ENCODE peak calls at places on chromosomes 12 and 14, in four cellular contexts. One of them, this sample, is unnamed.

GRCh38 chr12:95608252-95609033 is 57.2 kb upstream of the USP44 start:
- DNase-seq in hepatocyte: peak; percentile 45
- DNase-seq in WTC11: peak; percentile 38
- DNase-seq in fibroblast of pulmonary artery: peak; percentile 54
- DNase-seq in this sample: no peak

GRCh38 chr14:32354716-32355115 is 25.6 kb downstream of the AKAP6 start:
- DNase-seq in hepatocyte: no peak
- DNase-seq in WTC11: no peak
- DNase-seq in fibroblast of pulmonary artery: no peak
- DNase-seq in this sample: no peak

GRCh38 chr14:21185506-21185905 is 29.6 kb upstream of the OR5AU1 start:
- DNase-seq in hepatocyte: no peak
- DNase-seq in WTC11: no peak
- DNase-seq in fibroblast of pulmonary artery: peak; percentile 77
- DNase-seq in this sample: no peak

GRCh38 chr14:103522649-103523582 is at the start of gene CKB:
- DNase-seq in hepatocyte: peak; percentile 91
- DNase-seq in WTC11: peak; percentile 78
- DNase-seq in fibroblast of pulmonary artery: peak; percentile 50
- DNase-seq in this sample: no peak

GRCh38 chr14:91078095-91078737 is 17.8 kb upstream of the RPS6KA5 start:
- DNase-seq in hepatocyte: no peak
- DNase-seq in WTC11: no peak
- DNase-seq in fibroblast of pulmonary artery: no peak
- DNase-seq in this sample: no peak

GRCh38 chr14:83257466-83258439 is 1724.1 kb upstream of the SEL1L start:
- DNase-seq in hepatocyte: no peak
- DNase-seq in WTC11: no peak
- DNase-seq in fibroblast of pulmonary artery: no peak
- DNase-seq in this sample: no peak

GRCh38 chr12:96136720-96137378 is 57.3 kb upstream of the ELK3 start:
- DNase-seq in hepatocyte: no peak
- DNase-seq in WTC11: no peak
- DNase-seq in fibroblast of pulmonary artery: no peak
- DNase-seq in this sample: no peak

GRCh38 chr12:130929363-130929762 is 24.3 kb upstream of the ADGRD1 start:
- DNase-seq in hepatocyte: no peak
- DNase-seq in WTC11: no peak
- DNase-seq in fibroblast of pulmonary artery: no peak
- DNase-seq in this sample: no peak

GRCh38 chr14:70033561-70033960 is 154.3 kb downstream of the SMOC1 start:
- DNase-seq in hepatocyte: no peak
- DNase-seq in WTC11: no peak
- DNase-seq in fibroblast of pulmonary artery: no peak
- DNase-seq in this sample: no peak

GRCh38 chr12:26953447-26953846 is 15.2 kb downstream of the FGFR1OP2 start:
- DNase-seq in hepatocyte: peak; percentile 8
- DNase-seq in WTC11: no peak
- DNase-seq in fibroblast of pulmonary artery: no peak
- DNase-seq in this sample: no peak

GRCh38 chr12:128091931-128092330 is 175.0 kb upstream of the TMEM132C start:
- DNase-seq in hepatocyte: no peak
- DNase-seq in WTC11: no peak
- DNase-seq in fibroblast of pulmonary artery: no peak
- DNase-seq in this sample: no peak

GRCh38 chr14:85401396-85401795 is 128.5 kb upstream of the FLRT2 start:
- DNase-seq in hepatocyte: no peak
- DNase-seq in WTC11: no peak
- DNase-seq in fibroblast of pulmonary artery: no peak
- DNase-seq in this sample: peak; percentile 36

GRCh38 chr12:79055926-79056674 is 191.5 kb downstream of the SYT1 start:
- DNase-seq in hepatocyte: no peak
- DNase-seq in WTC11: no peak
- DNase-seq in fibroblast of pulmonary artery: peak; percentile 84
- DNase-seq in this sample: no peak

GRCh38 chr12:124344526-124344925 is 49.6 kb downstream of the RFLNA start:
- DNase-seq in hepatocyte: no peak
- DNase-seq in WTC11: no peak
- DNase-seq in fibroblast of pulmonary artery: no peak
- DNase-seq in this sample: no peak

GRCh38 chr12:130316269-130316668 is 21.4 kb upstream of the PIWIL1 start:
- DNase-seq in hepatocyte: no peak
- DNase-seq in WTC11: no peak
- DNase-seq in fibroblast of pulmonary artery: no peak
- DNase-seq in this sample: no peak

GRCh38 chr12:117100251-117100650 is 1.0 kb upstream of the TESC start:
- DNase-seq in hepatocyte: peak; percentile 24
- DNase-seq in WTC11: peak; percentile 42
- DNase-seq in fibroblast of pulmonary artery: peak; percentile 25
- DNase-seq in this sample: no peak

GRCh38 chr14:98826618-98827017 is 445.4 kb downstream of the BCL11B start:
- DNase-seq in hepatocyte: no peak
- DNase-seq in WTC11: no peak
- DNase-seq in fibroblast of pulmonary artery: no peak
- DNase-seq in this sample: no peak

GRCh38 chr14:80726211-80726610 is 215.3 kb downstream of the CEP128 start:
- DNase-seq in hepatocyte: no peak
- DNase-seq in WTC11: no peak
- DNase-seq in fibroblast of pulmonary artery: no peak
- DNase-seq in this sample: no peak

GRCh38 chr12:68358532-68359485 is 26.6 kb upstream of the MDM1 start:
- DNase-seq in hepatocyte: peak; percentile 79
- DNase-seq in WTC11: peak; percentile 43
- DNase-seq in fibroblast of pulmonary artery: peak; percentile 90
- DNase-seq in this sample: peak; percentile 54

GRCh38 chr14:74763803-74764531 is 851 bp downstream of the YLPM1 start:
- DNase-seq in hepatocyte: peak; percentile 28
- DNase-seq in WTC11: no peak
- DNase-seq in fibroblast of pulmonary artery: no peak
- DNase-seq in this sample: no peak

GRCh38 chr12:93149228-93149627 is 220.1 kb upstream of the EEA1 start:
- DNase-seq in hepatocyte: peak; percentile 62
- DNase-seq in WTC11: no peak
- DNase-seq in fibroblast of pulmonary artery: no peak
- DNase-seq in this sample: no peak

GRCh38 chr12:12885060-12885792 is 6.1 kb upstream of the GPRC5A start:
- DNase-seq in hepatocyte: peak; percentile 64
- DNase-seq in WTC11: peak; percentile 41
- DNase-seq in fibroblast of pulmonary artery: no peak
- DNase-seq in this sample: no peak

GRCh38 chr12:104507672-104508071 is 50.9 kb downstream of the CHST11 start:
- DNase-seq in hepatocyte: no peak
- DNase-seq in WTC11: no peak
- DNase-seq in fibroblast of pulmonary artery: no peak
- DNase-seq in this sample: no peak

GRCh38 chr14:39219075-39219499 is 14.6 kb upstream of the MIA2 start:
- DNase-seq in hepatocyte: no peak
- DNase-seq in WTC11: no peak
- DNase-seq in fibroblast of pulmonary artery: peak; percentile 91
- DNase-seq in this sample: no peak

GRCh38 chr14:35326364-35326763 is 34.2 kb downstream of the PSMA6 start:
- DNase-seq in hepatocyte: no peak
- DNase-seq in WTC11: no peak
- DNase-seq in fibroblast of pulmonary artery: no peak
- DNase-seq in this sample: no peak

GRCh38 chr14:64919618-64920017 is 5.4 kb downstream of the CHURC1 start:
- DNase-seq in hepatocyte: no peak
- DNase-seq in WTC11: no peak
- DNase-seq in fibroblast of pulmonary artery: peak; percentile 47
- DNase-seq in this sample: no peak

GRCh38 chr12:32501835-32502333 is 102.5 kb downstream of the FGD4 start:
- DNase-seq in hepatocyte: peak; percentile 78
- DNase-seq in WTC11: peak; percentile 77
- DNase-seq in fibroblast of pulmonary artery: peak; percentile 91
- DNase-seq in this sample: no peak

GRCh38 chr12:98453070-98453469 is 62.3 kb upstream of the TMPO start:
- DNase-seq in hepatocyte: no peak
- DNase-seq in WTC11: no peak
- DNase-seq in fibroblast of pulmonary artery: no peak
- DNase-seq in this sample: no peak

GRCh38 chr12:49059385-49060232 is 985 bp downstream of the KMT2D start:
- DNase-seq in hepatocyte: peak; percentile 69
- DNase-seq in WTC11: peak; percentile 54
- DNase-seq in fibroblast of pulmonary artery: peak; percentile 28
- DNase-seq in this sample: no peak

GRCh38 chr14:75438486-75439080 is 10.8 kb downstream of the JDP2 start:
- DNase-seq in hepatocyte: no peak
- DNase-seq in WTC11: no peak
- DNase-seq in fibroblast of pulmonary artery: no peak
- DNase-seq in this sample: no peak

GRCh38 chr14:94638330-94638729 is 26.1 kb downstream of the SERPINA3 start:
- DNase-seq in hepatocyte: no peak
- DNase-seq in WTC11: no peak
- DNase-seq in fibroblast of pulmonary artery: no peak
- DNase-seq in this sample: no peak

GRCh38 chr12:68838046-68838886 is 30.3 kb downstream of the MDM2 start:
- DNase-seq in hepatocyte: no peak
- DNase-seq in WTC11: no peak
- DNase-seq in fibroblast of pulmonary artery: no peak
- DNase-seq in this sample: no peak

GRCh38 chr12:32159925-32160324 is 53.3 kb downstream of the BICD1 start:
- DNase-seq in hepatocyte: no peak
- DNase-seq in WTC11: no peak
- DNase-seq in fibroblast of pulmonary artery: peak; percentile 11
- DNase-seq in this sample: no peak

GRCh38 chr14:74251546-74252030 is 12.3 kb downstream of the VSX2 start:
- DNase-seq in hepatocyte: peak; percentile 86
- DNase-seq in WTC11: peak; percentile 80
- DNase-seq in fibroblast of pulmonary artery: peak; percentile 82
- DNase-seq in this sample: peak; percentile 56

GRCh38 chr14:52724360-52724644 is 5.7 kb upstream of the STYX start:
- DNase-seq in hepatocyte: no peak
- DNase-seq in WTC11: no peak
- DNase-seq in fibroblast of pulmonary artery: no peak
- DNase-seq in this sample: no peak

GRCh38 chr14:49897414-49897813 is 4.5 kb downstream of the ARF6 start:
- DNase-seq in hepatocyte: no peak
- DNase-seq in WTC11: no peak
- DNase-seq in fibroblast of pulmonary artery: no peak
- DNase-seq in this sample: no peak

GRCh38 chr12:48739618-48740269 is 23.2 kb upstream of the CCNT1 start:
- DNase-seq in hepatocyte: no peak
- DNase-seq in WTC11: no peak
- DNase-seq in fibroblast of pulmonary artery: no peak
- DNase-seq in this sample: no peak

GRCh38 chr14:103257211-103257962 is 76.7 kb upstream of the EIF5 start:
- DNase-seq in hepatocyte: no peak
- DNase-seq in WTC11: no peak
- DNase-seq in fibroblast of pulmonary artery: peak; percentile 4
- DNase-seq in this sample: no peak

GRCh38 chr12:18432211-18432610 is 170.9 kb downstream of the PIK3C2G start:
- DNase-seq in hepatocyte: no peak
- DNase-seq in WTC11: no peak
- DNase-seq in fibroblast of pulmonary artery: no peak
- DNase-seq in this sample: peak; percentile 14

GRCh38 chr14:61319086-61319485 is 2.3 kb upstream of the PRKCH start:
- DNase-seq in hepatocyte: no peak
- DNase-seq in WTC11: no peak
- DNase-seq in fibroblast of pulmonary artery: no peak
- DNase-seq in this sample: no peak
- TF ChIP-seq CTCF in hepatocyte: no peak
- TF ChIP-seq CTCF in WTC11: no peak
- TF ChIP-seq CTCF in fibroblast of pulmonary artery: no peak
- TF ChIP-seq CTCF in this sample: no peak

GRCh38 chr12:80313184-80313583 is 130.9 kb upstream of the PTPRQ start:
- DNase-seq in hepatocyte: no peak
- DNase-seq in WTC11: no peak
- DNase-seq in fibroblast of pulmonary artery: no peak
- DNase-seq in this sample: no peak
- TF ChIP-seq CTCF in hepatocyte: peak; percentile 14
- TF ChIP-seq CTCF in WTC11: no peak
- TF ChIP-seq CTCF in fibroblast of pulmonary artery: no peak
- TF ChIP-seq CTCF in this sample: no peak

GRCh38 chr14:92325835-92326234 is 2.9 kb downstream of the SLC24A4 start:
- DNase-seq in hepatocyte: no peak
- DNase-seq in WTC11: no peak
- DNase-seq in fibroblast of pulmonary artery: no peak
- DNase-seq in this sample: no peak
- TF ChIP-seq CTCF in hepatocyte: no peak
- TF ChIP-seq CTCF in WTC11: no peak
- TF ChIP-seq CTCF in fibroblast of pulmonary artery: peak; percentile 13
- TF ChIP-seq CTCF in this sample: no peak

DNA sequence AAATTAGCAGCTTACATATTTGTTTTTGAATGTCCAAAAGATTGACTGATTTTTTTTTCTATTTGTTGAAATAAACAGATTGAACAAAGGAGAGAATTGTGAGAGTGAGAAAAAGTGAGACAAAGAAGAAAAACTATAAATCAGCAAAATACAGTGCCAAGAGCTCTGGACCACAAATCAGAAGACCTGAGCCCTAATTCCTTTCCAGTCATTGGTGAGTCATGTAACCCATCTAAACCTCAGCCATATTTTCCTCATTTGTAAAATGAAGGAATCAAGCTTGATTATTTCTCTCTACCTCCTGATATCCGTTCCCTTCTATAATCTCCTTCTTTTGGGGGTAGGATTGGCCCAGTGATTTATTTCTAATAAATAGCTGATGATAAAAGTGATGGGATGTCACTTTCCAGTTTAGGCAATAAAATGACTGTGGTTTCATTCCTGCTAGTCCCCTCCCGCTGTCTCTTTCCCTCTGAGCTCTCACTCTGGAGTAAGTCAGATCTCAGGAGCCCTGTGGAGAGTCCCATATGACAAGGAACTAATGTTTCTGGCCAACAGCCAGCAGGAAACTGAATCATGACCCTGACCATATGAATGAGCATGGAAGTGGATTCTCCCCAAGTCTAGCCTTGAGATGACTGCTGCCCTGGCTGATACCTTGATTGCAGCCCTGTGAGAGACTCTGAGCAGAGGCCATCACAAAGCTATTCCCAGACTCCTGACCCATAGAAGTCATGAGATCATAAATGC is 218.9 kb downstream of the ACSS3 start:
- DNase-seq in hepatocyte: no peak
- DNase-seq in WTC11: no peak
- DNase-seq in fibroblast of pulmonary artery: peak; percentile 55
- DNase-seq in this sample: no peak
- TF ChIP-seq CTCF in hepatocyte: no peak
- TF ChIP-seq CTCF in WTC11: no peak
- TF ChIP-seq CTCF in fibroblast of pulmonary artery: no peak
- TF ChIP-seq CTCF in this sample: no peak

GRCh38 chr12:53958128-53958527 is 3.4 kb downstream of the HOXC12 start:
- DNase-seq in hepatocyte: no peak
- DNase-seq in WTC11: no peak
- DNase-seq in fibroblast of pulmonary artery: no peak
- DNase-seq in this sample: no peak

GRCh38 chr12:53963005-53963404 is 8.3 kb downstream of the HOXC12 start:
- DNase-seq in hepatocyte: no peak
- DNase-seq in WTC11: no peak
- DNase-seq in fibroblast of pulmonary artery: no peak
- DNase-seq in this sample: no peak

GRCh38 chr12:53961025-53961761 is 6.5 kb downstream of the HOXC12 start:
- DNase-seq in hepatocyte: no peak
- DNase-seq in WTC11: no peak
- DNase-seq in fibroblast of pulmonary artery: no peak
- DNase-seq in this sample: no peak

GRCh38 chr12:53959314-53959713 is 4.6 kb downstream of the HOXC12 start:
- DNase-seq in hepatocyte: no peak
- DNase-seq in WTC11: no peak
- DNase-seq in fibroblast of pulmonary artery: no peak
- DNase-seq in this sample: no peak

GRCh38 chr12:53960187-53961024 is 5.7 kb downstream of the HOXC12 start:
- DNase-seq in hepatocyte: no peak
- DNase-seq in WTC11: no peak
- DNase-seq in fibroblast of pulmonary artery: no peak
- DNase-seq in this sample: no peak
- TF ChIP-seq CTCF in hepatocyte: no peak
- TF ChIP-seq CTCF in WTC11: no peak
- TF ChIP-seq CTCF in fibroblast of pulmonary artery: no peak
- TF ChIP-seq CTCF in this sample: no peak

This sample was measured in AG09319.